ENCODE peak calls at places on chromosomes 3 and 15, in eight cellular contexts. L, E, I, A, B, P, M and D are unnamed samples.
A peak's percentile ranks its signal among the peaks of the same experiment; 100 is the strongest.

GRCh38 chr3:13294442-13295351 is 125.4 kb downstream of the NUP210 start:
- DNase-seq in B (no peak), M (no peak), I (no peak), L (no peak), E (no peak), P (no peak), A (peak; percentile 23), D (no peak)

GRCh38 chr15:84810073-84810840 is 6.9 kb upstream of the ALPK3 start:
- DNase-seq in E (no peak), L (peak; percentile 31), M (no peak), P (no peak), I (no peak), B (no peak), A (no peak), D (no peak)

GRCh38 chr15:39235084-39235795 is 345.6 kb upstream of the THBS1 start:
- DNase-seq in M (no peak), E (peak; percentile 30), B (no peak), I (no peak), P (no peak), L (no peak), A (no peak), D (no peak)

GRCh38 chr15:88997531-88997930 is 84.4 kb upstream of the MFGE8 start:
- DNase-seq in A (no peak), L (no peak), P (no peak), M (no peak), I (no peak), B (no peak), E (no peak), D (no peak)

GRCh38 chr3:128369881-128370642 is 96.6 kb downstream of the DNAJB8 start:
- DNase-seq in B (no peak), L (no peak), M (no peak), P (no peak), E (no peak), I (no peak), A (no peak), D (no peak)

GRCh38 chr3:30751610-30752299 is 142.7 kb downstream of the GADL1 start:
- DNase-seq in P (peak; percentile 55), M (no peak), I (peak; percentile 48), L (peak; percentile 71), E (no peak), B (no peak), A (no peak), D (no peak)

GRCh38 chr3:50279255-50280016 is 549 bp downstream of the LSMEM2 start:
- DNase-seq in I (no peak), P (no peak), A (no peak), L (no peak), B (no peak), E (no peak), M (no peak), D (no peak)

GRCh38 chr15:51077565-51078153 is 17.0 kb downstream of the TNFAIP8L3 start:
- DNase-seq in P (peak; percentile 9), L (peak; percentile 56), I (peak; percentile 8), B (peak; percentile 89), A (no peak), E (peak; percentile 73), M (peak; percentile 40), D (no peak)

GRCh38 chr15:90231028-90232017 is 2.4 kb downstream of the CIB1 start:
- DNase-seq in A (no peak), P (no peak), M (no peak), L (no peak), I (no peak), B (no peak), E (peak; percentile 51), D (no peak)

GRCh38 chr15:90866800-90867199 is 1.6 kb upstream of the FURIN start:
- DNase-seq in P (no peak), M (no peak), L (no peak), A (no peak), B (no peak), E (no peak), I (no peak), D (no peak)

GRCh38 chr3:52769786-52770445 is 824 bp downstream of the NEK4 start:
- DNase-seq in M (no peak), A (no peak), E (no peak), L (no peak), B (no peak), I (no peak), P (no peak), D (no peak)

GRCh38 chr3:196694202-196694638 is 17.8 kb downstream of the CEP19 start:
- DNase-seq in M (no peak), B (no peak), L (no peak), A (no peak), P (no peak), E (no peak), I (no peak), D (no peak)

GRCh38 chr3:17032407-17033034 is 147.8 kb downstream of the PLCL2 start:
- DNase-seq in I (no peak), A (no peak), P (peak; percentile 35), B (no peak), M (no peak), E (no peak), L (peak; percentile 46), D (no peak)

GRCh38 chr15:66193066-66193465 is 60.5 kb downstream of the MEGF11 start:
- DNase-seq in P (no peak), L (no peak), I (no peak), E (no peak), M (no peak), A (peak; percentile 15), B (no peak), D (no peak)

GRCh38 chr15:52261498-52262242 is 33.9 kb downstream of the MYO5C start:
- DNase-seq in A (peak; percentile 90), M (no peak), B (no peak), I (peak; percentile 52), P (peak; percentile 80), E (peak; percentile 80), L (peak; percentile 89), D (no peak)

GRCh38 chr15:70584838-70585706 is 178.3 kb downstream of the UACA start:
- DNase-seq in I (peak; percentile 69), E (no peak), P (no peak), A (no peak), M (no peak), L (peak; percentile 89), B (no peak), D (peak; percentile 39)
- TF ChIP-seq CTCF in I (peak; percentile 79), E (no peak), P (peak; percentile 51), A (peak; percentile 90), M (no peak), L (peak; percentile 81), B (peak; percentile 13), D (peak; percentile 52)

DNA sequence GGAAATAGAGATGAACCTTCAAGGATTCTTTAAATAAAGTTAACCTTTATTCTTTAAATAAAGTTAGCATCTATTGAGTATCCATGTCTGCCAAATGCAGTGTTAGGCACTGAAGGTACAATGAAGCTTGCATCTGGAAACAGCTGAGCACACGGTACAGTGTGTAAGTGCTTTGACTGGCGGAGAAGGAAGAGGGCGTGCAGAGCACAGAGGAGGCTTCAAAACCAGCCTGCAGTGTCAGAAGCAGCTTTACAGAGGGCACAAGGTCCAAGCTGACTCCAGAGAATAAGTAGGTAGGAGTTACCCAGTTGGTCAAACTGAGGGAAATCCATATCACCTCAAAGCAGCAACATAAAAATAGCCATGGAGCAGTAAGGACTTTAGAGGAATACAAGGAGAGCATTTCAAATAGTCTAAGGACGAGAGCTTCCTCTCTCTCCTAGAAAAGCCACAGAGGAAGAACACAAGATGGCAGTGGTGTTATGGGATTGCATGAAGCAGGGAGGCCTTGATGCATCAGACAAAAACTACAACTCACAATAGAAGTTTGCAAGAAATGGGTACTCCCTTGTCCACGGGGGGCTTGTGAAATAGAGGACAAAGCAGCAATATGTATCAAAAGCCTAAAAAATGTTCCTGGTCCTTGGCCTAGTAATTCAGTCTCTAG is 60.3 kb upstream of the PPP2R3A start:
- DNase-seq in B (no peak), L (peak; percentile 28), A (no peak), P (no peak), I (no peak), M (no peak), E (no peak), D (no peak)
- TF ChIP-seq CTCF in B (no peak), L (peak; percentile 41), A (peak; percentile 43), P (peak; percentile 46), I (peak; percentile 36), M (no peak), E (no peak), D (peak; percentile 13)

DNA sequence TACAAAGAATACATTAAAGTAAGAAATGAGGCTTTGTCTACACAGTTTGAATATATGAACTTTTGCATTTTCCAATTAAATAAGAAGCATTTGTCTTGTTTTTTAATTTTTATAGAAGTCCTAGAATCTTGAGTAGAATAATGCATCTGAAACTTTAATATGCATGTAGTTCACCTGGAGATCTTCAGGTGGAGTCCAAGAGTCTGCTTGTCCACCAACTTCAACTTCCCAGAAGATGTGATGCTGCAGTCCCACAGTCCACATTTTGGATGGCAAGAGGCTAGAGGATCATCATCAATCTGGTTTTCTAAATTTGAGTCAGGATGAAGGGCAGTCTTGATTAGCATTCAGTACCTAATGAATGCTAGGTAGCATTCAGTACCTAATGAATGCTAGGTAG is 357.6 kb upstream of the SOX2 start:
- DNase-seq in I (no peak), A (no peak), E (no peak), B (no peak), L (no peak), P (no peak), M (no peak), D (no peak)
- TF ChIP-seq CTCF in I (no peak), A (peak; percentile 15), E (no peak), B (no peak), L (no peak), P (no peak), M (no peak), D (no peak)

GRCh38 chr3:23646201-23646955 is 159.4 kb upstream of the UBE2E1 start:
- DNase-seq in L (no peak), A (no peak), I (no peak), P (no peak), E (no peak), B (no peak), M (no peak), D (no peak)

GRCh38 chr3:23647706-23648258 is 158.0 kb upstream of the UBE2E1 start:
- DNase-seq in P (no peak), L (no peak), B (no peak), M (no peak), I (no peak), E (no peak), A (no peak), D (no peak)

GRCh38 chr3:23649502-23649901 is 156.3 kb upstream of the UBE2E1 start:
- DNase-seq in M (no peak), B (no peak), L (peak; percentile 12), A (no peak), E (no peak), P (no peak), I (no peak), D (no peak)

GRCh38 chr3:23648965-23649328 is 156.8 kb upstream of the UBE2E1 start:
- DNase-seq in L (no peak), A (no peak), P (no peak), I (no peak), E (no peak), M (no peak), B (no peak), D (no peak)

DNA sequence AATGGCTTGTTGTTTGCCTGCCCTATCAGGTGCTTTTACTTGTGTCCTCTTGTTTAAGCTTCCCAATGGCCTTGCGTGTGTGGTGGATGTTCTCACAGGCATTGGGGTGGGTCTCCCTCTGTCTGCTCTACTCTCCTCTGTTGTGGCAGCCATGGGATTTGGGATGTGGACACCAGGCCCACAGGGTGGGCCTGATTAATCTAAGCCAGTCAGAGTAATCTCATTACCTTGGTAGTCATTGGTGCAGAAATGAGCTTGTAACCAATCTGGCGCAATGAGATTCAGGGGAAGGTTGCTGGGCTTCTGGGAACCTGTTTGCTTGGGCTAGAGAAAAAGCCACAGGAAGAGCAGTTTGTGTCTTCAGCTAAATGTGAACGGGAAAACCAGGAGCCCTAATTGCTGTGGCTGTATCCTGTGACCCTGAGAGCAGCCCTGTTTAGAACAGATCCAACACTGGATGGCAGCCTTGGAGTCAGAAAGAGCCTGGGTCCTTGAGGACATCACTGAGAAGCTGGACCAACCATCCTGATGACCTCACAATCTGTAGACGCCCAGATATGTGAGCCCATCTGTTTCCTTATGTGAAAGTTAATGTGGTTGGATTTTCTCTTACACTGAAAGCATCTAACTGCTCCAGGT is 157.3 kb upstream of the UBE2E1 start:
- DNase-seq in M (no peak), L (peak; percentile 66), E (no peak), A (no peak), P (no peak), I (no peak), B (no peak), D (no peak)
- TF ChIP-seq CTCF in M (no peak), L (peak; percentile 9), E (no peak), A (peak; percentile 11), P (peak; percentile 24), I (no peak), B (no peak), D (no peak)